ENCODE peak calls at places on chromosomes 3 and 15, in six cellular contexts. F is HepG2, S is neural crest cell, V is H9, T is brain microvascular endothelial cell, O is transverse colon. Q is an unnamed sample.

GRCh38 chr3:187973977-187974856 is 179.7 kb upstream of the LPP start:
- DNase-seq in T (no peak), S (no peak), V (no peak), F (no peak), O (no peak), Q (no peak)

GRCh38 chr3:103684956-103685355 is 1250.1 kb downstream of the ZPLD1 start:
- DNase-seq in V (no peak), F (no peak), S (no peak), O (no peak), T (no peak), Q (no peak)

GRCh38 chr3:107969994-107970896 is 120.6 kb downstream of the CD47 start:
- DNase-seq in V (no peak), F (peak; percentile 21), S (no peak), T (peak; percentile 37), O (no peak), Q (no peak)

GRCh38 chr15:40175160-40175559 is 14.3 kb downstream of the BUB1B start:
- DNase-seq in O (no peak), V (no peak), S (no peak), T (no peak), F (no peak), Q (no peak)

GRCh38 chr3:193962986-193963683 is 172.8 kb upstream of the HES1 start:
- DNase-seq in V (no peak), F (no peak), O (no peak), T (no peak), S (no peak), Q (no peak)

GRCh38 chr3:152968388-152969024 is 133.6 kb downstream of the P2RY1 start:
- DNase-seq in F (no peak), V (no peak), S (no peak), O (no peak), T (peak; percentile 31), Q (no peak)

GRCh38 chr3:40451551-40451950 is 5.6 kb upstream of the RPL14 start:
- DNase-seq in V (no peak), F (no peak), S (no peak), O (no peak), T (no peak), Q (no peak)

GRCh38 chr3:15610083-15610482 is 8.5 kb downstream of the BTD start:
- DNase-seq in T (peak; percentile 69), S (no peak), V (no peak), O (no peak), F (peak; percentile 63), Q (no peak)

GRCh38 chr15:100054539-100054938 is 287.2 kb downstream of the ADAMTS17 start:
- DNase-seq in T (no peak), O (no peak), V (no peak), S (no peak), F (no peak), Q (no peak)

GRCh38 chr3:138935864-138936762 is 10.8 kb downstream of the FOXL2 start:
- DNase-seq in O (peak; percentile 69), S (peak; percentile 91), V (peak; percentile 89), T (peak; percentile 52), F (peak; percentile 27), Q (peak; percentile 91)

GRCh38 chr15:71781179-71781964 is 29.0 kb upstream of the NR2E3 start:
- DNase-seq in O (no peak), S (no peak), T (peak; percentile 51), V (no peak), F (no peak), Q (no peak)

GRCh38 chr3:45986303-45986982 is 9.2 kb downstream of the FYCO1 start:
- DNase-seq in V (no peak), T (peak; percentile 73), F (peak; percentile 91), S (no peak), O (no peak), Q (no peak)

GRCh38 chr3:64475037-64475436 is 212.8 kb downstream of the ADAMTS9 start:
- DNase-seq in V (no peak), F (no peak), S (no peak), O (no peak), T (no peak), Q (no peak)
- TF ChIP-seq CTCF in V (peak; percentile 35), F (no peak), S (no peak), O (no peak), T (peak; percentile 46), Q (no peak)

GRCh38 chr3:4981688-4982494 is 2.7 kb downstream of the BHLHE40 start:
- DNase-seq in T (peak; percentile 59), O (no peak), V (no peak), S (no peak), F (peak; percentile 70), Q (no peak)
- TF ChIP-seq CTCF in T (peak; percentile 62), O (peak; percentile 83), V (peak; percentile 48), S (peak; percentile 43), F (peak; percentile 28), Q (peak; percentile 37)

DNA sequence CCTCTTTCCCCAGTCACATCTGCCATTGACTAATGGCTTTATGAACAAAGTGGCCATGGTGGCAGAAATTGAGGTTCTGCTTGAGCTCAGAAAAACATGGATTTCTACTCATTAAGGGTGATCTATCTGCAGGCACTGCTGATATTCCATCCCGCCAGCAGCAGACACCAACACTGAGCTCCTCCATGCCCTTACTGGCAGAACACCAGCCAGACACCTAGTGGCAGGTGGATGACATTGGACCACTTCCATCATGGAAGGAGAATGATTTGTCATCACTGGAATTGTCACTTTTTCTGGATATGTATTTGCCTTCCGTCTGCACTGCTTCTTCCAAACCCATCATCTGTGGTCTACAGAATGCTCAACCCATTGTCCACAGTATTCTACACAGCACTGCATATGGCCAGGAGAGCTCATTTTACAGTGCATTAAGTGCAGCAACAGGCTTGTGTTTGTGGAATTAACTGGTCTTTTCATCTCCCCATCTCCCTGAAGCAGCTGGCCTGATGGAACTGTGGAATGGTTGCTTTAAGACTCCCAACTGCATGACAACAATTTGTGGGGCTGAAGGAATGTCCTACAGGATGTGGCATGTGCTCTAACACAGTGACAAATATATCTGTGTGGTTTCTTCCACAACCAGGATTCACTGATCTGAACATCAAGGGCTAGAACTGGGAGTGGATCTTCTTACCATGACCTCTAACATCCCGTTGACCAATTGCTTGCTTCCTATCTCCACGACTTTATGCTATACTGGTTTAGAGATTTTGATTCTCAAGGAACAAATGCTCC is 103.4 kb downstream of the WNT7A start:
- DNase-seq in S (no peak), V (peak; percentile 27), T (no peak), F (no peak), O (no peak), Q (no peak)
- TF ChIP-seq CTCF in S (peak; percentile 24), V (peak; percentile 55), T (no peak), F (no peak), O (no peak), Q (no peak)

GRCh38 chr3:182904164-182904563 is 76.2 kb downstream of the DCUN1D1 start:
- DNase-seq in T (no peak), V (no peak), O (no peak), S (no peak), F (no peak), Q (no peak)
- TF ChIP-seq CTCF in T (peak; percentile 46), V (peak; percentile 57), O (no peak), S (peak; percentile 43), F (no peak), Q (peak; percentile 15)